ENCODE peak calls at places on chromosomes 13 and 19, in four cellular contexts. N is WTC11, Y is SK-N-SH, Z is HepG2. C is an unnamed sample.

GRCh38 chr13:100490692-100491091 is 97.9 kb downstream of the GGACT start:
- DNase-seq in N (peak), Y (no peak), Z (no peak), C (no peak)

GRCh38 chr19:17616961-17617806 is 61.7 kb downstream of the COLGALT1 start:
- DNase-seq in N (peak), Y (peak), Z (peak), C (peak)

GRCh38 chr19:3855321-3855720 is 13.5 kb downstream of the ZFR2 start:
- DNase-seq in N (no peak), Y (no peak), Z (peak), C (no peak)

GRCh38 chr13:78881746-78882145 is 222.8 kb upstream of the OBI1 start:
- DNase-seq in N (no peak), Y (peak), Z (no peak), C (no peak)

GRCh38 chr19:18763674-18764590 is 27.2 kb downstream of the COMP start:
- DNase-seq in N (no peak), Y (peak), Z (no peak), C (peak)

GRCh38 chr13:39484506-39485313 is 118.3 kb downstream of the LHFPL6 start:
- DNase-seq in N (no peak), Y (no peak), Z (no peak), C (no peak)

GRCh38 chr19:34171539-34171876 is 796 bp upstream of the LSM14A start:
- DNase-seq in N (no peak), Y (no peak), Z (no peak), C (no peak)

GRCh38 chr13:50509771-50510441 is 333.6 kb downstream of the DLEU7 start:
- DNase-seq in N (no peak), Y (no peak), Z (no peak), C (no peak)

GRCh38 chr13:106610511-106610910 is 42.6 kb upstream of the ARGLU1 start:
- DNase-seq in N (no peak), Y (no peak), Z (no peak), C (no peak)

GRCh38 chr19:48934837-48935236 is 1.3 kb downstream of the DHDH start:
- DNase-seq in N (peak), Y (no peak), Z (peak), C (no peak)

DNA sequence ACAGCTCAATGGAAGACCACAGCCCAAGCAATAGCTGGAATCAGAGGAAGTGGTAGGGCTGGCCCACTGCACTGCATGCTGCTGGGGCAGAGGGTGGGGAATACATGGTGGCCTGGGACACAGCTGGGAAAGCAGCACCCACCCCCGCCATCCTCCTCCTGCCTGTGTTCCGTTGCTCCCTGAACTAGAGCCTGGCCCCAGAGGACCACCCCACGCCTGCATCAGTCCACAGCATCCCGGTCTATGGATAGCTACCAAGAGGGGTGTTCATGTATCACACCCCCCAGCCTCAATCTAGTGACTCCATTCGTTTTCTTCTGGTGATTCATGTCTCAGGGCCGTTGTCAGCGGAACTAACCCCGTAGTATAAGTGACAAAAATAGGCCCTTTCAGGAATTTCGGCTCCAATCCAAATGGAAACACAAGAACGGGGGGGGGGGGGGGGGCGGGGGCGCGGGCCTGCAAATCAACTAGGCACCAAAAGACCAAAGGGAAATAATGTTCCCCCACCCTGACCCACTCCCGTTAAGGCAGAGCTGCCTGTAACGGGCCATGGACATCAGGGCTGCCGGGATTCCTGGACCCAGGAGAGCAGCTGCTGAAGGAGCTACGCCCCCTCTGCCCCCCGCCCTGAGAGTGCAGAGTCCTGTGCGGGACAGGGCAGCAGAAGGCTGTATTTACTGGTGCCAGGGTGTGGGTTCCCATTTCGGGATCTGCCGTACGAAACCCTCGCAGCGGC is 18.9 kb upstream of the EPHX3 start:
- DNase-seq in N (no peak), Y (no peak), Z (no peak), C (no peak)
- TF ChIP-seq FOXJ3 in N (no peak), Y (no peak), Z (no peak), C (no peak)

GRCh38 chr19:29283366-29283765 is 70.4 kb upstream of the UQCRFS1 start:
- DNase-seq in N (no peak), Y (no peak), Z (no peak), C (no peak)

GRCh38 chr19:29288276-29288675 is 75.3 kb upstream of the UQCRFS1 start:
- DNase-seq in N (no peak), Y (no peak), Z (no peak), C (no peak)

GRCh38 chr19:29287061-29287460 is 74.1 kb upstream of the UQCRFS1 start:
- DNase-seq in N (no peak), Y (peak), Z (no peak), C (no peak)

GRCh38 chr19:29285187-29285687 is 72.3 kb upstream of the UQCRFS1 start:
- DNase-seq in N (no peak), Y (no peak), Z (no peak), C (no peak)

GRCh38 chr19:29285878-29286277 is 72.9 kb upstream of the UQCRFS1 start:
- DNase-seq in N (peak), Y (peak), Z (no peak), C (peak)
- TF ChIP-seq FOXJ3 in N (no peak), Y (no peak), Z (no peak), C (no peak)

GRCh38 chr19:29040291-29040690 is 172.7 kb downstream of the UQCRFS1 start:
- DNase-seq in N (no peak), Y (no peak), Z (no peak), C (no peak)
- TF ChIP-seq FOXJ3 in N (no peak), Y (no peak), Z (no peak), C (no peak)

GRCh38 chr19:30256510-30256850 is 115.7 kb upstream of the ZNF536 start:
- DNase-seq in N (no peak), Y (peak), Z (no peak), C (no peak)
- TF ChIP-seq FOXJ3 in N (no peak), Y (no peak), Z (no peak), C (no peak)

DNA sequence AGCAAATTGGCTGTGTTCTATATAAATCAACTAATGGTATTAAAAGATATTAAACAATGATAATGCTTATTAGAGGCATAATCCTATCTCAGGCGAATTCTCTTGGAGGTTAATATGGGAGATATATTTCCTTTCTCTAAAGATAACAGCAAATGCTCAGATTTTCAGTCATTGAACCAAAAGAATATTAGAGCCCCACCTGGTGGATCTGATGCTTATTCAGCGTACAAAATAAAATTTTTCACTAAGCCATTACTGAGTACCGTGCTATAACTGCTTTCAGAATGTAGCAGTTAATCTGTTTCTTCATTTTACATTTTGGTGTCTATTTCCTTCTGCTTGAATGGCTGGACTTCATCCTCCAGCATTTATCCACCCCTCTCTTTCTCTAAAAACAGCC is 143.3 kb upstream of the IPO5 start:
- DNase-seq in N (no peak), Y (peak), Z (peak), C (no peak)
- TF ChIP-seq FOXJ3 in N (no peak), Y (no peak), Z (no peak), C (no peak)

DNA sequence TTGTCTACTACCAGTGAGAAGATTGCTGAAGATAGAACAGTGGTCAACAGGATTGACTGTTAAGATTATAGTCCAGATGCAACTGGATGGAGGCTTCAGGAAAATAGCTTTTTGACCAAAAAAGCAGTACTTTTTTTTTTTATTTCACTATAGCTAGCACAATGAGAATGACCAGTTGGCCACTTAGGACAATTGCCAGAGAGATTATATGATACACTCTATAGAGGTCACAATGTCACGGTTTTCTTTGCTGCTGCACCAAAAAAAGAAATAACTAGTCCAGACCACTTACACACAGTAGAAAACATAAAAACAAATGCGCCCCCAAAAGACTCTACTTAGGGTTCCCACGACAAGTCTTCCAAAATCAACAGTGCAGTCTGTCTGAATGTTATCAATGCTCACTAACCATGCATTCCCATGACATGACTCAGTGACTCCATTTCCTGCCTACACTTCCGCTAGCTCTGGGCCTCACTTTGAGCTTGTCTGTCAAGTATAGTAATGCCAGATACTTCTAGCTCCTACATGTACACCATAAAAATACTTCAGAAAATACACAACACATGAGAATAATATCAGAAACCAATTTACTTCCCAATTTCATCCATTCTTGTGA is 209.2 kb upstream of the STARD13 start:
- DNase-seq in N (no peak), Y (no peak), Z (peak), C (no peak)
- TF ChIP-seq FOXJ3 in N (no peak), Y (no peak), Z (no peak), C (no peak)

DNA sequence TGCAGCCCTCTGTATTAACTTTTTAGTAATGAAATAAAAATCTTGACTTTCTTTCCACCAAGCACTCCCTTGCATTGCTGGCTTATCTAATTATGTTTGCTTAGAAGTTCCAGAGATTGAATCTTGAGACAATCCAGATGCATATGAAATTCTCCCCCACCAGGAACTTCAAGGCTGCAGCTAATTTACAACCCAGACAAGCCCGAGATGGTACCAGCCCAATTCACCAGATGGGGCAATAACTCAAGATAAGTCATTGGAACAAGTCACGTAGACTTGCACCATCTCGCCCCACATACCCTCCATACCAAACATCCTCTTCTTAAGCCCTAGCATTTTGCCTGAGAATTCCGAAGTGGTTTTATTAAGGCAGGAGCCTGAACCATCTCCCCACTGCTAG is 29.0 kb downstream of the UTP14C start:
- DNase-seq in N (no peak), Y (peak), Z (no peak), C (no peak)
- TF ChIP-seq FOXJ3 in N (no peak), Y (no peak), Z (no peak), C (no peak)

GRCh38 chr13:21175656-21176194 is 627 bp downstream of the SKA3 start:
- DNase-seq in N (no peak), Y (peak), Z (peak), C (no peak)
- TF ChIP-seq FOXJ3 in N (no peak), Y (no peak), Z (no peak), C (no peak)

DNA sequence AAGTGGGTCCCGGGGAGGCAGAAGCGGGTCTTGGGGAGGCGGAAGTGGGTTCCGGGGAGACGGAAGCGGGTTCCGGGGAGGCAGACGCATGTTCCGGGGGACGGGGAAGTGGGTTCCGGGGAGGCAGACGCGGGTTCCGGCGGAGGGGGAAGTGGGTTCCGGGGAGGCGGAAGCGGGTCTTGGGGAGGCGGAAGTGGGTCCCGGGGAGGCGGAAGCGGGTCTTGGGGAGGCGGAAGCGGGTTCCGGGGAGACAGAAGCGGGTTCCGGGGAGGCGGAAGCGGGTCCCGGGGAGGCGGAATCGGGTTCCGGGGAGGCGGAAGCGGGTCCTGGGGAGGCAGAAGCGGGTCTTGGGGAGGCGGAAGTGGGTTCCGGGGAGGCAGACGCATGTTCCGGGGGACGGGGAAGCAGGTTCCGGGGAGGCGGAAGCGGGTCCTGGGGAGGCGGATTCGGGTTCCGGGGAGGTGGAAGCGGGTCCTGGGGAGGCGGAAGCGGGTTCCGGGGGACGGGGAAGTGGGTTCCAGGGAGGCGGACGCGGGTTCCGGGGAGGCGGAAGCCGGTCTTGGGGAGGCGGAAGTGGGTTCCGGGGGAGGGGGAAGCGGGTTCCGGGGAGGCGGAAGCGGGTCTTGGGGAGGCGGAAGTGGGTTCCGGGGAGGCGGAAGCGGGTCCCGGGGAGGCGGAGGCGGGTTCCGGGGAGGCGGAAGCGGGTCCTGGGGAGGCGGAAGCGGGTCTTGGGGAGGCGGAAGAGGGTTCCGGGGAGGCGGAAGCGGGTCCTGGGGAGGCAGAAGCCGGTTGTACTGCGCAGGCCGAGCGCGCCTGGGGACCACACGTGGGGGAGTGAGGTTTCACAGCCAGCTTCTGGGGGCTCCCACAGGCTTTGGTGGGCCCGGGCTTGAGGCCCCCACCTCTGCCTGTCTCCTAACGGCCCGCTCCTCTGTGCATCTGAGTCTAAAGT is 2.5 kb downstream of the SHC2 start:
- DNase-seq in N (no peak), Y (no peak), Z (no peak), C (no peak)
- TF ChIP-seq FOXJ3 in N (no peak), Y (no peak), Z (no peak), C (no peak)

GRCh38 chr13:44333950-44334675 is 39.5 kb upstream of the SERP2 start:
- DNase-seq in N (no peak), Y (no peak), Z (no peak), C (no peak)

GRCh38 chr13:44334751-44335150 is 38.9 kb upstream of the SERP2 start:
- DNase-seq in N (no peak), Y (no peak), Z (no peak), C (peak)

GRCh38 chr13:44329909-44330545 is 43.6 kb upstream of the SERP2 start:
- DNase-seq in N (no peak), Y (no peak), Z (no peak), C (no peak)

GRCh38 chr13:44331446-44331845 is 42.2 kb upstream of the SERP2 start:
- DNase-seq in N (no peak), Y (no peak), Z (no peak), C (no peak)

DNA sequence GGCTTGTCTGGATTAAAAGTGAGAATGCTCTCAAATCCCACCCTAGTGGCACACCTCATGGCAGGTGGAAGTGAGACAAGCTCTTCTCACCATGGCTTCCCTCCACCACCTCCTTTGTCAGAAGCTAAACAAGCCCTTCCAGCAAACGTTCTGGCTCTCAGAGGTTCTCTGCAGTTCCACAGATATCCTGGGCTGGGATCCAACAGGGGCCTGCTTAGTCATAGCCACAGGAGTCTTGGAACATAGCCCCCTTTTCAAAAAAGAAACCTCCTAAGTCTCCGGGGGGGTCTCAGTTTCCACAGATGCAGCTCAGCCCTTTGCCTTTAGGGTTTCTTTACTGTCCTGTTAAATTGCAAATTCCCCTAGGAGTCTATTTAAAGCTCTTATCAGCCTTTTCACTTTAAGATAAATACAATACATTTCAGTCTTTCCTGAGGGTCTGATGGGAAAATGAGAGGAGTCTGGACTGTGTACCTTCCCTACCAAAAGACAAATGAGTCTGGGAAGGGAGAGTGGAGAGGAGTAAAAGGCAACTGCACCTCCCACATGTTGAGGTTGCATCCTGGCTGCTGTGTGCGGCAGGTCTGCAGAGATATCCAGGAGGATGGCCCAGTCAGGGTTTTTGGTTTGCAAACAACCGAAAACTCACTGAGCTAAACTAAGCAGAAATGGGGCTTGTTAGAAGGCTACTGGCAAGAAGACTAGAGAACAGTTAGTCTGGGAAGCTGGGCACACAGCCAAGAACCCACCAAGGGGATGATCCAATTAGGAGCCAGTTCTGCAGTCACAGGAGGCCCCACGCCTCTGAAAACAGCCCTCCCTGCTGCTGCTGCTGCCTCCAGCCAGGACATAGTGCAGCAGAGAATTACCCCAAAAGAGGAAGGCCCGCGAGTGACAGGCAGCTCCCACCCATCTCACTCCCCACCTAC is 41.4 kb upstream of the SERP2 start:
- DNase-seq in N (no peak), Y (peak), Z (no peak), C (no peak)
- TF ChIP-seq FOXJ3 in N (no peak), Y (no peak), Z (no peak), C (no peak)